ENCODE peak calls at places on chromosome 20, in four cellular contexts. A is T follicular helper cell, M is foreskin fibroblast, K is hepatic stellate cell. D is an unnamed sample.

GRCh38 chr20:48850681-48851299 is 23.0 kb upstream of the PREX1 start:
- DNase-seq in A (no peak), M (no peak), K (no peak), D (no peak)

GRCh38 chr20:62508641-62509051 is 32.9 kb upstream of the GATA5 start:
- DNase-seq in A (no peak), M (no peak), K (no peak), D (no peak)

GRCh38 chr20:37873909-37874308 is 29.0 kb upstream of the VSTM2L start:
- DNase-seq in A (no peak), M (no peak), K (no peak), D (no peak)

GRCh38 chr20:37567331-37567665 is 39.6 kb upstream of the BLCAP start:
- DNase-seq in A (no peak), M (no peak), K (no peak), D (no peak)

GRCh38 chr20:37807901-37808751 is 94.8 kb upstream of the VSTM2L start:
- DNase-seq in A (no peak), M (no peak), K (no peak), D (no peak)

GRCh38 chr20:50915424-50915823 is 15.8 kb downstream of the ADNP start:
- DNase-seq in A (no peak), M (peak), K (peak), D (peak)

GRCh38 chr20:40741507-40742106 is 52.6 kb upstream of the MAFB start:
- DNase-seq in A (no peak), M (peak), K (peak), D (peak)

GRCh38 chr20:54368578-54368977 is 106.8 kb upstream of the DOK5 start:
- DNase-seq in A (no peak), M (no peak), K (no peak), D (peak)

GRCh38 chr20:25005220-25005619 is 12.7 kb upstream of the APMAP start:
- DNase-seq in A (no peak), M (no peak), K (no peak), D (peak)

GRCh38 chr20:59004493-59004762 is 2.6 kb downstream of the CTSZ start:
- DNase-seq in A (peak), M (no peak), K (no peak), D (no peak)

GRCh38 chr20:53579581-53580375 is 13.9 kb downstream of the ZNF217 start:
- DNase-seq in A (no peak), M (peak), K (no peak), D (peak)

GRCh38 chr20:12823742-12824141 is 185.0 kb upstream of the SPTLC3 start:
- DNase-seq in A (no peak), M (no peak), K (no peak), D (no peak)

GRCh38 chr20:64233725-64234124 is 21.8 kb upstream of the PCMTD2 start:
- DNase-seq in A (no peak), M (no peak), K (no peak), D (no peak)

GRCh38 chr20:57417051-57417689 is 26.0 kb downstream of the RBM38 start:
- DNase-seq in A (no peak), M (no peak), K (no peak), D (no peak)

GRCh38 chr20:40279390-40279789 is 409.6 kb downstream of the MAFB start:
- DNase-seq in A (no peak), M (peak), K (peak), D (peak)

GRCh38 chr20:45347936-45348809 is at the start of gene SDC4:
- DNase-seq in A (peak), M (peak), K (peak), D (peak)

GRCh38 chr20:33827629-33828325 is 16.6 kb downstream of the CHMP4B start:
- DNase-seq in A (no peak), M (no peak), K (no peak), D (no peak)

GRCh38 chr20:34996243-34996984 is 40.7 kb downstream of the MYH7B start:
- DNase-seq in A (no peak), M (no peak), K (no peak), D (no peak)

GRCh38 chr20:36070451-36070850 is 84.1 kb upstream of the EPB41L1 start:
- DNase-seq in A (no peak), M (no peak), K (no peak), D (no peak)

GRCh38 chr20:57395111-57395959 is 4.1 kb downstream of the RBM38 start:
- DNase-seq in A (no peak), M (peak), K (no peak), D (peak)

GRCh38 chr20:270517-270916 is 13.0 kb downstream of the DEFB132 start:
- DNase-seq in A (no peak), M (no peak), K (no peak), D (no peak)

GRCh38 chr20:44495257-44495656 is 19.6 kb downstream of the TTPAL start:
- DNase-seq in A (no peak), M (peak), K (no peak), D (no peak)

GRCh38 chr20:63007472-63007721 is 633 bp upstream of the BHLHE23 start:
- DNase-seq in A (no peak), M (no peak), K (no peak), D (no peak)

GRCh38 chr20:16898433-16898832 is 150.3 kb downstream of the OTOR start:
- DNase-seq in A (no peak), M (peak), K (no peak), D (peak)

GRCh38 chr20:38256021-38256420 is 4.5 kb downstream of the KIAA1755 start:
- DNase-seq in A (no peak), M (no peak), K (no peak), D (no peak)

GRCh38 chr20:38883081-38883980 is 42.9 kb upstream of the FAM83D start:
- DNase-seq in A (no peak), M (peak), K (no peak), D (peak)

GRCh38 chr20:18527339-18527738 is 19.6 kb downstream of the SEC23B start:
- DNase-seq in A (no peak), M (no peak), K (no peak), D (no peak)

GRCh38 chr20:17971571-17972013 is 2.8 kb downstream of the MGME1 start:
- DNase-seq in A (no peak), M (peak), K (peak), D (peak)

GRCh38 chr20:39233755-39234154 is 271.6 kb downstream of the DHX35 start:
- DNase-seq in A (no peak), M (no peak), K (no peak), D (no peak)

GRCh38 chr20:57897156-57897874 is 187.5 kb upstream of the PMEPA1 start:
- DNase-seq in A (no peak), M (no peak), K (no peak), D (no peak)

GRCh38 chr20:47744803-47745202 is 40.5 kb downstream of the SULF2 start:
- DNase-seq in A (no peak), M (no peak), K (no peak), D (no peak)

GRCh38 chr20:33531047-33531877 is 41.4 kb downstream of the CBFA2T2 start:
- DNase-seq in A (no peak), M (no peak), K (peak), D (peak)

GRCh38 chr20:4060054-4060795 is 44.9 kb upstream of the RNF24 start:
- DNase-seq in A (no peak), M (no peak), K (no peak), D (no peak)

GRCh38 chr20:54625497-54625896 is 150.1 kb downstream of the DOK5 start:
- DNase-seq in A (no peak), M (no peak), K (no peak), D (no peak)

GRCh38 chr20:56519551-56519950 is 5.0 kb upstream of the FAM209A start:
- DNase-seq in A (no peak), M (no peak), K (no peak), D (no peak)

D was measured in AG20443.